ENCODE peak calls at places on chromosomes 12 and 14, in ten cellular contexts. W is ovary, M is AG04450, D is chondrocyte, G is activated B cell treated with CpG ODN at 0.5 μM for 24 hours, P is GM10248, C is A549, K is breast epithelium, B is progenitor cell of endocrine pancreas, L is left ventricle myocardium inferior. Y is an unnamed sample.

GRCh38 chr12:92047058-92047826 is 98.4 kb downstream of the BTG1 start:
- DNase-seq in P (no peak), C (no peak), L (no peak), D (no peak), B (no peak), W (no peak), G (no peak), K (no peak), M (no peak), Y (no peak)

GRCh38 chr12:80776706-80777105 is 60.0 kb downstream of the MYF5 start:
- DNase-seq in C (no peak), K (no peak), W (no peak), P (no peak), M (no peak), D (no peak), G (no peak), L (no peak), B (no peak), Y (no peak)

GRCh38 chr12:4191642-4192041 is 81.9 kb upstream of the CCND2 start:
- DNase-seq in B (no peak), D (no peak), C (no peak), M (no peak), P (peak; percentile 42), K (no peak), W (no peak), G (no peak), L (no peak), Y (no peak)

GRCh38 chr12:124861492-124861891 is 2.2 kb downstream of the SCARB1 start:
- DNase-seq in P (no peak), W (peak; percentile 77), K (peak; percentile 90), M (no peak), C (peak; percentile 75), B (no peak), G (no peak), L (peak; percentile 71), D (no peak), Y (peak; percentile 90)

GRCh38 chr12:105933671-105934665 is 204.8 kb downstream of the NUAK1 start:
- DNase-seq in D (no peak), C (peak; percentile 71), L (no peak), B (no peak), P (no peak), M (peak; percentile 93), K (peak; percentile 50), G (no peak), W (no peak), Y (peak; percentile 96)

GRCh38 chr12:117052386-117053049 is 46.7 kb downstream of the TESC start:
- DNase-seq in K (no peak), W (no peak), P (no peak), C (no peak), B (no peak), D (no peak), M (no peak), G (no peak), L (no peak), Y (no peak)

GRCh38 chr14:104091061-104091926 is 5.8 kb downstream of the ASPG start:
- DNase-seq in P (no peak), W (peak; percentile 50), B (no peak), D (peak; percentile 75), L (peak; percentile 44), M (no peak), C (no peak), G (no peak), K (no peak), Y (no peak)

GRCh38 chr14:83253870-83254269 is 1720.2 kb upstream of the SEL1L start:
- DNase-seq in G (no peak), B (no peak), P (no peak), K (no peak), D (no peak), C (no peak), W (no peak), M (no peak), L (no peak), Y (no peak)

GRCh38 chr14:77909911-77910310 is 110.0 kb downstream of the ADCK1 start:
- DNase-seq in C (no peak), M (no peak), K (no peak), W (no peak), P (no peak), G (no peak), L (no peak), D (no peak), B (no peak), Y (no peak)

GRCh38 chr12:6211421-6211869 is 11.2 kb downstream of the CD9 start:
- DNase-seq in C (no peak), W (no peak), P (no peak), B (no peak), K (no peak), L (no peak), D (no peak), M (peak; percentile 83), G (no peak), Y (no peak)

GRCh38 chr12:12636641-12637040 is 25.0 kb downstream of the CREBL2 start:
- DNase-seq in K (no peak), B (no peak), D (no peak), C (no peak), M (no peak), W (no peak), P (peak; percentile 65), G (no peak), L (no peak), Y (no peak)

GRCh38 chr14:56854325-56854724 is 44.0 kb upstream of the OTX2 start:
- DNase-seq in G (no peak), M (no peak), L (no peak), C (no peak), W (no peak), K (no peak), D (no peak), P (no peak), B (no peak), Y (no peak)

GRCh38 chr12:27284751-27285150 is 40.7 kb downstream of the STK38L start:
- DNase-seq in L (no peak), D (no peak), G (no peak), P (peak; percentile 29), C (peak; percentile 21), W (no peak), K (no peak), B (no peak), M (no peak), Y (peak; percentile 30)

GRCh38 chr12:56872366-56872765 is 61.8 kb downstream of the SDR9C7 start:
- DNase-seq in D (no peak), K (no peak), L (no peak), W (no peak), C (no peak), G (no peak), B (no peak), M (no peak), P (no peak), Y (no peak)

GRCh38 chr12:107238276-107238675 is 144.9 kb upstream of the CRY1 start:
- DNase-seq in M (no peak), D (no peak), P (no peak), C (no peak), K (no peak), L (no peak), W (no peak), G (no peak), B (no peak), Y (no peak)

DNA sequence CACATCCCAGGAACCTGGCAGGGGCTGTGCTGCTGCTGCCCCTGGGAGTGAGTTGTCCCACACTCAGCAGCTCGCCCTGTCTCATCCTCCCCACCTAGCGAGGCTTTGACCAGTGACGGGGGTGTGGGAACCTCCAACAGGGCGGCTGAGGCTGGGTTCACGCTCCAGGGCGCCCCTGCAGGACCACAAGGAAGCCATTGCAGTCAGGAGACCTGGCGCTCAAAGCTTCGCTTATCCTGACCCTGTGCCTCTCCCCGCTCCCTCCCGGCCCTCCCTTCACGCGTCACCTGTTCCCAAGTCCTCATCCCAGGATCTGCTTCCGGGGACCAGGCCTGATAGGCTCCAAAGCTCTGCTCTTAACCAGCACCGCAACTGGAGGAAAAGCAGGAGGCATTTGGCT is 272.0 kb upstream of the SFSWAP start:
- DNase-seq in W (no peak), P (no peak), M (no peak), C (no peak), K (no peak), B (no peak), D (no peak), G (no peak), L (no peak), Y (no peak)
- TF ChIP-seq CTCF in W (no peak), P (no peak), M (no peak), C (no peak), K (no peak), B (peak; percentile 37), D (no peak), G (no peak), L (no peak), Y (no peak)

GRCh38 chr14:28142400-28143015 is 624.1 kb upstream of the FOXG1 start:
- DNase-seq in W (no peak), G (no peak), L (no peak), B (no peak), D (no peak), P (no peak), K (no peak), M (no peak), C (peak; percentile 29), Y (peak; percentile 44)
- TF ChIP-seq CTCF in W (no peak), G (no peak), L (no peak), B (peak; percentile 70), D (peak; percentile 51), P (no peak), K (no peak), M (no peak), C (peak; percentile 37), Y (peak; percentile 48)

GRCh38 chr12:99287136-99287535 is 360.4 kb upstream of the GARIN6 start:
- DNase-seq in P (no peak), D (no peak), C (no peak), W (no peak), B (no peak), L (no peak), K (no peak), M (no peak), G (no peak), Y (no peak)
- TF ChIP-seq CTCF in P (no peak), D (no peak), C (no peak), W (no peak), B (no peak), L (no peak), K (no peak), M (no peak), G (no peak), Y (no peak)

DNA sequence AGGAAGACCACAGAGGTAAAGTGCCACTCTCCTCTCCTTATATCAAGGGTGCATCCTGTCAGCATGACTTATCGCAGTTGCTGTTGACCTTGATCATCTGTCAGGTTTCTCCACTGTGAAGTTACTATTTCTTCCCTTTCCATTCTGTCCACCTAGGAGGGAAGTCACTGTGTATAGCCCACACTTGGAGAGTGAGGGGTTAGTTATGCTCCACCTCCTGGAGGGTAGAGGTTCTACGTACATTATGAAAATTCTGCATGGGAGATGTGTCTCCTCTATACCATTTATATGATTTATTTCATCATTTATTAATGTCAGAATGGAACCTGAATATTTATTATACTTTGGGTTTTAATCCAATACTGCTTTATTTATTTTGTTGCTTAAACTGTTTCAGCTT is 40.2 kb upstream of the SMOC1 start:
- DNase-seq in C (no peak), L (no peak), M (no peak), W (no peak), D (no peak), K (no peak), P (no peak), B (no peak), G (no peak), Y (no peak)
- TF ChIP-seq CTCF in C (no peak), L (no peak), M (no peak), W (no peak), D (no peak), K (no peak), P (no peak), B (no peak), G (no peak), Y (no peak)

Y was measured in MCF 10A.